ENCODE peak calls at places on chromosomes 11 and 22, in ten cellular contexts. One of them, this sample, is unnamed.

GRCh38 chr11:76918941-76919386 is 58.2 kb downstream of the ACER3 start:
- DNase-seq in right lobe of liver: no peak
- DNase-seq in psoas muscle: no peak
- DNase-seq in T-helper 1 cell: no peak
- DNase-seq in GM04503: peak; percentile 29
- DNase-seq in head of caudate nucleus: peak; percentile 27
- DNase-seq in EH: peak; percentile 68
- DNase-seq in T47D: peak; percentile 83
- DNase-seq in HT1080: peak; percentile 34
- DNase-seq in neural progenitor cell: peak; percentile 65
- DNase-seq in this sample: peak; percentile 72

GRCh38 chr11:120867531-120867930 is 156.4 kb upstream of the TBCEL start:
- DNase-seq in T-helper 1 cell: no peak
- DNase-seq in neural progenitor cell: no peak
- DNase-seq in head of caudate nucleus: no peak
- DNase-seq in EH: no peak
- DNase-seq in T47D: peak; percentile 37
- DNase-seq in psoas muscle: no peak
- DNase-seq in GM04503: no peak
- DNase-seq in HT1080: no peak
- DNase-seq in right lobe of liver: no peak
- DNase-seq in this sample: no peak

GRCh38 chr11:15940462-15941205 is 415.7 kb downstream of the SOX6 start:
- DNase-seq in head of caudate nucleus: no peak
- DNase-seq in T-helper 1 cell: no peak
- DNase-seq in GM04503: no peak
- DNase-seq in right lobe of liver: no peak
- DNase-seq in HT1080: no peak
- DNase-seq in T47D: no peak
- DNase-seq in psoas muscle: no peak
- DNase-seq in EH: no peak
- DNase-seq in neural progenitor cell: no peak
- DNase-seq in this sample: no peak

GRCh38 chr11:67355794-67356550 is 2.6 kb upstream of the POLD4 start:
- DNase-seq in neural progenitor cell: peak; percentile 32
- DNase-seq in GM04503: no peak
- DNase-seq in right lobe of liver: no peak
- DNase-seq in HT1080: no peak
- DNase-seq in psoas muscle: no peak
- DNase-seq in T-helper 1 cell: no peak
- DNase-seq in head of caudate nucleus: no peak
- DNase-seq in EH: no peak
- DNase-seq in T47D: no peak
- DNase-seq in this sample: no peak

GRCh38 chr22:41191467-41191866 is 13.6 kb upstream of the L3MBTL2 start:
- DNase-seq in EH: no peak
- DNase-seq in HT1080: no peak
- DNase-seq in GM04503: no peak
- DNase-seq in psoas muscle: no peak
- DNase-seq in T-helper 1 cell: no peak
- DNase-seq in right lobe of liver: no peak
- DNase-seq in head of caudate nucleus: no peak
- DNase-seq in neural progenitor cell: no peak
- DNase-seq in T47D: no peak
- DNase-seq in this sample: no peak

GRCh38 chr11:86617502-86617901 is 54.9 kb downstream of the ME3 start:
- DNase-seq in psoas muscle: no peak
- DNase-seq in HT1080: no peak
- DNase-seq in T-helper 1 cell: no peak
- DNase-seq in T47D: no peak
- DNase-seq in neural progenitor cell: no peak
- DNase-seq in right lobe of liver: no peak
- DNase-seq in EH: peak; percentile 86
- DNase-seq in head of caudate nucleus: no peak
- DNase-seq in GM04503: no peak
- DNase-seq in this sample: peak; percentile 55

GRCh38 chr22:23110190-23110921 is 31.4 kb downstream of the RSPH14 start:
- DNase-seq in T-helper 1 cell: no peak
- DNase-seq in right lobe of liver: no peak
- DNase-seq in HT1080: no peak
- DNase-seq in psoas muscle: no peak
- DNase-seq in EH: no peak
- DNase-seq in T47D: no peak
- DNase-seq in head of caudate nucleus: no peak
- DNase-seq in GM04503: no peak
- DNase-seq in neural progenitor cell: no peak
- DNase-seq in this sample: peak; percentile 95

GRCh38 chr22:27628891-27629631 is 172.5 kb downstream of the MN1 start:
- DNase-seq in EH: no peak
- DNase-seq in HT1080: no peak
- DNase-seq in T-helper 1 cell: no peak
- DNase-seq in right lobe of liver: no peak
- DNase-seq in head of caudate nucleus: no peak
- DNase-seq in GM04503: no peak
- DNase-seq in psoas muscle: no peak
- DNase-seq in neural progenitor cell: no peak
- DNase-seq in T47D: peak; percentile 89
- DNase-seq in this sample: no peak

GRCh38 chr22:42905217-42905616 is 48.1 kb upstream of the ARFGAP3 start:
- DNase-seq in right lobe of liver: peak; percentile 69
- DNase-seq in HT1080: no peak
- DNase-seq in T-helper 1 cell: no peak
- DNase-seq in head of caudate nucleus: no peak
- DNase-seq in GM04503: no peak
- DNase-seq in neural progenitor cell: no peak
- DNase-seq in psoas muscle: no peak
- DNase-seq in T47D: no peak
- DNase-seq in EH: no peak
- DNase-seq in this sample: no peak

GRCh38 chr11:19025799-19026406 is 34.6 kb downstream of the MRGPRX2 start:
- DNase-seq in T47D: no peak
- DNase-seq in T-helper 1 cell: no peak
- DNase-seq in psoas muscle: no peak
- DNase-seq in right lobe of liver: no peak
- DNase-seq in head of caudate nucleus: no peak
- DNase-seq in EH: peak; percentile 8
- DNase-seq in neural progenitor cell: no peak
- DNase-seq in GM04503: peak; percentile 4
- DNase-seq in HT1080: peak; percentile 31
- DNase-seq in this sample: peak; percentile 22

GRCh38 chr22:19859861-19860510 is 5.3 kb upstream of the GNB1L start:
- DNase-seq in HT1080: no peak
- DNase-seq in right lobe of liver: no peak
- DNase-seq in T47D: no peak
- DNase-seq in T-helper 1 cell: no peak
- DNase-seq in GM04503: no peak
- DNase-seq in head of caudate nucleus: no peak
- DNase-seq in psoas muscle: no peak
- DNase-seq in neural progenitor cell: no peak
- DNase-seq in EH: no peak
- DNase-seq in this sample: no peak

GRCh38 chr11:14414470-14415461 is 55.8 kb upstream of the RRAS2 start:
- DNase-seq in neural progenitor cell: no peak
- DNase-seq in EH: peak; percentile 44
- DNase-seq in T-helper 1 cell: no peak
- DNase-seq in T47D: no peak
- DNase-seq in psoas muscle: no peak
- DNase-seq in head of caudate nucleus: no peak
- DNase-seq in GM04503: no peak
- DNase-seq in right lobe of liver: no peak
- DNase-seq in HT1080: peak; percentile 59
- DNase-seq in this sample: peak; percentile 62

GRCh38 chr11:118002541-118003019 is 16.4 kb downstream of the IL10RA start:
- DNase-seq in GM04503: no peak
- DNase-seq in HT1080: no peak
- DNase-seq in T-helper 1 cell: no peak
- DNase-seq in head of caudate nucleus: no peak
- DNase-seq in neural progenitor cell: peak; percentile 86
- DNase-seq in T47D: no peak
- DNase-seq in psoas muscle: peak; percentile 58
- DNase-seq in EH: no peak
- DNase-seq in right lobe of liver: peak; percentile 40
- DNase-seq in this sample: no peak